ENCODE peak calls at places on chromosome 7, in six cellular contexts. Q, G, W, A, E and S are unnamed samples.

GRCh38 chr7:20330797-20331230 is at the start of gene ITGB8:
- DNase-seq in Q (peak), G (no peak), W (no peak), A (peak), E (no peak), S (no peak)

GRCh38 chr7:486216-486743 is 33.4 kb downstream of the PDGFA start:
- DNase-seq in Q (no peak), G (no peak), W (no peak), A (no peak), E (no peak), S (peak)

GRCh38 chr7:45983720-45984032 is 62.6 kb upstream of the IGFBP3 start:
- DNase-seq in Q (no peak), G (no peak), W (no peak), A (no peak), E (no peak), S (no peak)

GRCh38 chr7:43914795-43915194 is 8.4 kb upstream of the URGCP start:
- DNase-seq in Q (no peak), G (no peak), W (no peak), A (no peak), E (no peak), S (no peak)

GRCh38 chr7:128911441-128912031 is 1.0 kb upstream of the KCP start:
- DNase-seq in Q (peak), G (no peak), W (no peak), A (peak), E (no peak), S (peak)

GRCh38 chr7:139873593-139874374 is 44.7 kb downstream of the TBXAS1 start:
- DNase-seq in Q (no peak), G (no peak), W (no peak), A (no peak), E (no peak), S (no peak)

GRCh38 chr7:37162106-37162505 is 286.6 kb downstream of the ELMO1 start:
- DNase-seq in Q (no peak), G (no peak), W (no peak), A (no peak), E (no peak), S (no peak)

GRCh38 chr7:133481676-133482075 is 228.8 kb downstream of the EXOC4 start:
- DNase-seq in Q (no peak), G (peak), W (no peak), A (no peak), E (no peak), S (no peak)

GRCh38 chr7:150406311-150406564 is 27.1 kb downstream of the ZNF775 start:
- DNase-seq in Q (no peak), G (no peak), W (no peak), A (no peak), E (no peak), S (no peak)

GRCh38 chr7:99272476-99273045 is at the start of gene MYH16:
- DNase-seq in Q (no peak), G (no peak), W (no peak), A (no peak), E (no peak), S (no peak)

GRCh38 chr7:40604601-40605438 is 470.0 kb downstream of the SUGCT start:
- DNase-seq in Q (peak), G (peak), W (no peak), A (peak), E (peak), S (peak)

GRCh38 chr7:17269345-17270221 is 28.9 kb upstream of the AHR start:
- DNase-seq in Q (no peak), G (peak), W (no peak), A (no peak), E (no peak), S (no peak)